ENCODE peak calls at places on chromosome 10, in six cellular contexts. One of them, this sample, is unnamed.

GRCh38 chr10:90960355-90960814 is 39.5 kb upstream of the ANKRD1 start:
- DNase-seq in naive thymus-derived CD8-positive, alpha-beta T cell: no peak
- DNase-seq in GM23338: no peak
- DNase-seq in stimulated activated CD4-positive, alpha-beta T cell treated with anti-CD3 and anti-CD28 coated beads, TNF-alpha, amount 100 ng/mL, for 24 hours: no peak
- DNase-seq in GF-D8: no peak
- DNase-seq in A549: peak; percentile 28
- DNase-seq in this sample: no peak

GRCh38 chr10:49632406-49633317 is 18.8 kb downstream of the CHAT start:
- DNase-seq in naive thymus-derived CD8-positive, alpha-beta T cell: no peak
- DNase-seq in GM23338: no peak
- DNase-seq in stimulated activated CD4-positive, alpha-beta T cell treated with anti-CD3 and anti-CD28 coated beads, TNF-alpha, amount 100 ng/mL, for 24 hours: no peak
- DNase-seq in GF-D8: no peak
- DNase-seq in A549: no peak
- DNase-seq in this sample: no peak

GRCh38 chr10:123133511-123133910 is 2.3 kb upstream of the HMX3 start:
- DNase-seq in naive thymus-derived CD8-positive, alpha-beta T cell: no peak
- DNase-seq in GM23338: peak; percentile 62
- DNase-seq in stimulated activated CD4-positive, alpha-beta T cell treated with anti-CD3 and anti-CD28 coated beads, TNF-alpha, amount 100 ng/mL, for 24 hours: no peak
- DNase-seq in GF-D8: no peak
- DNase-seq in A549: no peak
- DNase-seq in this sample: no peak

GRCh38 chr10:132489053-132489703 is 48.4 kb upstream of the INPP5A start:
- DNase-seq in naive thymus-derived CD8-positive, alpha-beta T cell: no peak
- DNase-seq in GM23338: no peak
- DNase-seq in stimulated activated CD4-positive, alpha-beta T cell treated with anti-CD3 and anti-CD28 coated beads, TNF-alpha, amount 100 ng/mL, for 24 hours: no peak
- DNase-seq in GF-D8: no peak
- DNase-seq in A549: no peak
- DNase-seq in this sample: no peak

GRCh38 chr10:118968071-118968470 is 61.4 kb upstream of the NANOS1 start:
- DNase-seq in naive thymus-derived CD8-positive, alpha-beta T cell: no peak
- DNase-seq in GM23338: no peak
- DNase-seq in stimulated activated CD4-positive, alpha-beta T cell treated with anti-CD3 and anti-CD28 coated beads, TNF-alpha, amount 100 ng/mL, for 24 hours: no peak
- DNase-seq in GF-D8: no peak
- DNase-seq in A549: no peak
- DNase-seq in this sample: no peak

GRCh38 chr10:43124574-43125273 is 13.5 kb upstream of the CSGALNACT2 start:
- DNase-seq in naive thymus-derived CD8-positive, alpha-beta T cell: no peak
- DNase-seq in GM23338: no peak
- DNase-seq in stimulated activated CD4-positive, alpha-beta T cell treated with anti-CD3 and anti-CD28 coated beads, TNF-alpha, amount 100 ng/mL, for 24 hours: no peak
- DNase-seq in GF-D8: no peak
- DNase-seq in A549: no peak
- DNase-seq in this sample: no peak

GRCh38 chr10:22684707-22685106 is 29.7 kb downstream of the PIP4K2A start:
- DNase-seq in naive thymus-derived CD8-positive, alpha-beta T cell: no peak
- DNase-seq in GM23338: no peak
- DNase-seq in stimulated activated CD4-positive, alpha-beta T cell treated with anti-CD3 and anti-CD28 coated beads, TNF-alpha, amount 100 ng/mL, for 24 hours: no peak
- DNase-seq in GF-D8: no peak
- DNase-seq in A549: no peak
- DNase-seq in this sample: no peak

GRCh38 chr10:96470108-96470743 is 43.5 kb downstream of the TLL2 start:
- DNase-seq in naive thymus-derived CD8-positive, alpha-beta T cell: no peak
- DNase-seq in GM23338: peak; percentile 83
- DNase-seq in stimulated activated CD4-positive, alpha-beta T cell treated with anti-CD3 and anti-CD28 coated beads, TNF-alpha, amount 100 ng/mL, for 24 hours: no peak
- DNase-seq in GF-D8: no peak
- DNase-seq in A549: peak; percentile 51
- DNase-seq in this sample: peak; percentile 18

GRCh38 chr10:25682203-25682950 is 251.7 kb upstream of the MYO3A start:
- DNase-seq in naive thymus-derived CD8-positive, alpha-beta T cell: no peak
- DNase-seq in GM23338: peak; percentile 41
- DNase-seq in stimulated activated CD4-positive, alpha-beta T cell treated with anti-CD3 and anti-CD28 coated beads, TNF-alpha, amount 100 ng/mL, for 24 hours: no peak
- DNase-seq in GF-D8: no peak
- DNase-seq in A549: peak; percentile 23
- DNase-seq in this sample: no peak

GRCh38 chr10:22911067-22911466 is 16.8 kb upstream of the ARMC3 start:
- DNase-seq in naive thymus-derived CD8-positive, alpha-beta T cell: no peak
- DNase-seq in GM23338: no peak
- DNase-seq in stimulated activated CD4-positive, alpha-beta T cell treated with anti-CD3 and anti-CD28 coated beads, TNF-alpha, amount 100 ng/mL, for 24 hours: no peak
- DNase-seq in GF-D8: no peak
- DNase-seq in A549: no peak
- DNase-seq in this sample: no peak

GRCh38 chr10:78255796-78256638 is 222.4 kb downstream of the RPS24 start:
- DNase-seq in naive thymus-derived CD8-positive, alpha-beta T cell: no peak
- DNase-seq in GM23338: no peak
- DNase-seq in stimulated activated CD4-positive, alpha-beta T cell treated with anti-CD3 and anti-CD28 coated beads, TNF-alpha, amount 100 ng/mL, for 24 hours: no peak
- DNase-seq in GF-D8: peak; percentile 40
- DNase-seq in A549: peak; percentile 90
- DNase-seq in this sample: no peak

GRCh38 chr10:117933036-117933435 is 113.7 kb downstream of the RAB11FIP2 start:
- DNase-seq in naive thymus-derived CD8-positive, alpha-beta T cell: no peak
- DNase-seq in GM23338: no peak
- DNase-seq in stimulated activated CD4-positive, alpha-beta T cell treated with anti-CD3 and anti-CD28 coated beads, TNF-alpha, amount 100 ng/mL, for 24 hours: no peak
- DNase-seq in GF-D8: no peak
- DNase-seq in A549: no peak
- DNase-seq in this sample: no peak

GRCh38 chr10:34622914-34623313 is 192.2 kb downstream of the PARD3 start:
- DNase-seq in naive thymus-derived CD8-positive, alpha-beta T cell: no peak
- DNase-seq in GM23338: no peak
- DNase-seq in stimulated activated CD4-positive, alpha-beta T cell treated with anti-CD3 and anti-CD28 coated beads, TNF-alpha, amount 100 ng/mL, for 24 hours: no peak
- DNase-seq in GF-D8: no peak
- DNase-seq in A549: no peak
- DNase-seq in this sample: no peak

GRCh38 chr10:13790196-13790595 is 203.4 kb downstream of the PRPF18 start:
- DNase-seq in naive thymus-derived CD8-positive, alpha-beta T cell: no peak
- DNase-seq in GM23338: no peak
- DNase-seq in stimulated activated CD4-positive, alpha-beta T cell treated with anti-CD3 and anti-CD28 coated beads, TNF-alpha, amount 100 ng/mL, for 24 hours: no peak
- DNase-seq in GF-D8: no peak
- DNase-seq in A549: no peak
- DNase-seq in this sample: no peak

GRCh38 chr10:18097524-18097923 is 42.7 kb upstream of the CACNB2 start:
- DNase-seq in naive thymus-derived CD8-positive, alpha-beta T cell: no peak
- DNase-seq in GM23338: no peak
- DNase-seq in stimulated activated CD4-positive, alpha-beta T cell treated with anti-CD3 and anti-CD28 coated beads, TNF-alpha, amount 100 ng/mL, for 24 hours: no peak
- DNase-seq in GF-D8: no peak
- DNase-seq in A549: no peak
- DNase-seq in this sample: no peak

This sample was measured in activated T-helper 2 cell treated with anti-CD3 and anti-CD28 coated beads, Interferon-gamma antibody, Interleukin-2, Interleukin-4, amounts not matched to agents 10 μg/mL and 5 μg/mL and 100 μg/mL, durations not matched to agents 14 hours and 24 hours and 36 hours.